ENCODE peak calls at places on chromosome 21, in ten cellular contexts. One of them, this sample, is unnamed.

GRCh38 chr21:20882462-20883415 is 115.5 kb upstream of the NCAM2 start:
- DNase-seq in stomach: peak; percentile 47
- DNase-seq in HFF-Myc: peak; percentile 11
- DNase-seq in transverse colon: peak; percentile 21
- DNase-seq in mesothelial cell of epicardium: no peak
- DNase-seq in mammary epithelial cell: no peak
- DNase-seq in WTC11: peak; percentile 47
- DNase-seq in uterus: no peak
- DNase-seq in CD4-positive, alpha-beta T cell: no peak
- DNase-seq in AG09319: no peak
- DNase-seq in this sample: no peak

GRCh38 chr21:24118738-24119470 is 1488.4 kb downstream of the MRPL39 start:
- DNase-seq in uterus: no peak
- DNase-seq in mesothelial cell of epicardium: no peak
- DNase-seq in transverse colon: no peak
- DNase-seq in stomach: no peak
- DNase-seq in AG09319: no peak
- DNase-seq in mammary epithelial cell: no peak
- DNase-seq in CD4-positive, alpha-beta T cell: no peak
- DNase-seq in WTC11: no peak
- DNase-seq in HFF-Myc: no peak
- DNase-seq in this sample: no peak

GRCh38 chr21:43307677-43308070 is 119.3 kb downstream of the SIK1 start:
- DNase-seq in AG09319: no peak
- DNase-seq in transverse colon: no peak
- DNase-seq in mesothelial cell of epicardium: no peak
- DNase-seq in mammary epithelial cell: no peak
- DNase-seq in CD4-positive, alpha-beta T cell: no peak
- DNase-seq in uterus: no peak
- DNase-seq in HFF-Myc: no peak
- DNase-seq in stomach: no peak
- DNase-seq in WTC11: no peak
- DNase-seq in this sample: no peak

GRCh38 chr21:29829514-29830255 is 110.1 kb downstream of the GRIK1 start:
- DNase-seq in mammary epithelial cell: peak; percentile 1
- DNase-seq in AG09319: no peak
- DNase-seq in CD4-positive, alpha-beta T cell: no peak
- DNase-seq in uterus: no peak
- DNase-seq in stomach: no peak
- DNase-seq in HFF-Myc: no peak
- DNase-seq in mesothelial cell of epicardium: no peak
- DNase-seq in WTC11: no peak
- DNase-seq in transverse colon: no peak
- DNase-seq in this sample: no peak

GRCh38 chr21:41564871-41565281 is 56.9 kb upstream of the TMPRSS2 start:
- DNase-seq in transverse colon: peak; percentile 72
- DNase-seq in stomach: peak; percentile 58
- DNase-seq in AG09319: peak; percentile 28
- DNase-seq in uterus: no peak
- DNase-seq in CD4-positive, alpha-beta T cell: no peak
- DNase-seq in WTC11: no peak
- DNase-seq in mesothelial cell of epicardium: no peak
- DNase-seq in mammary epithelial cell: peak; percentile 32
- DNase-seq in HFF-Myc: peak; percentile 96
- DNase-seq in this sample: peak; percentile 51

GRCh38 chr21:34809822-34810221 is 141.0 kb downstream of the CLIC6 start:
- DNase-seq in CD4-positive, alpha-beta T cell: no peak
- DNase-seq in stomach: no peak
- DNase-seq in uterus: no peak
- DNase-seq in HFF-Myc: no peak
- DNase-seq in mammary epithelial cell: no peak
- DNase-seq in WTC11: no peak
- DNase-seq in mesothelial cell of epicardium: no peak
- DNase-seq in transverse colon: no peak
- DNase-seq in AG09319: no peak
- DNase-seq in this sample: no peak

GRCh38 chr21:35559881-35560280 is 500.4 kb downstream of the SETD4 start:
- DNase-seq in HFF-Myc: no peak
- DNase-seq in stomach: no peak
- DNase-seq in transverse colon: no peak
- DNase-seq in mesothelial cell of epicardium: no peak
- DNase-seq in AG09319: no peak
- DNase-seq in mammary epithelial cell: no peak
- DNase-seq in CD4-positive, alpha-beta T cell: no peak
- DNase-seq in uterus: no peak
- DNase-seq in WTC11: no peak
- DNase-seq in this sample: no peak

GRCh38 chr21:36700961-36701911 is 2.3 kb downstream of the SIM2 start:
- DNase-seq in HFF-Myc: no peak
- DNase-seq in uterus: no peak
- DNase-seq in WTC11: peak; percentile 52
- DNase-seq in mesothelial cell of epicardium: no peak
- DNase-seq in transverse colon: no peak
- DNase-seq in AG09319: no peak
- DNase-seq in CD4-positive, alpha-beta T cell: no peak
- DNase-seq in stomach: no peak
- DNase-seq in mammary epithelial cell: no peak
- DNase-seq in this sample: no peak

DNA sequence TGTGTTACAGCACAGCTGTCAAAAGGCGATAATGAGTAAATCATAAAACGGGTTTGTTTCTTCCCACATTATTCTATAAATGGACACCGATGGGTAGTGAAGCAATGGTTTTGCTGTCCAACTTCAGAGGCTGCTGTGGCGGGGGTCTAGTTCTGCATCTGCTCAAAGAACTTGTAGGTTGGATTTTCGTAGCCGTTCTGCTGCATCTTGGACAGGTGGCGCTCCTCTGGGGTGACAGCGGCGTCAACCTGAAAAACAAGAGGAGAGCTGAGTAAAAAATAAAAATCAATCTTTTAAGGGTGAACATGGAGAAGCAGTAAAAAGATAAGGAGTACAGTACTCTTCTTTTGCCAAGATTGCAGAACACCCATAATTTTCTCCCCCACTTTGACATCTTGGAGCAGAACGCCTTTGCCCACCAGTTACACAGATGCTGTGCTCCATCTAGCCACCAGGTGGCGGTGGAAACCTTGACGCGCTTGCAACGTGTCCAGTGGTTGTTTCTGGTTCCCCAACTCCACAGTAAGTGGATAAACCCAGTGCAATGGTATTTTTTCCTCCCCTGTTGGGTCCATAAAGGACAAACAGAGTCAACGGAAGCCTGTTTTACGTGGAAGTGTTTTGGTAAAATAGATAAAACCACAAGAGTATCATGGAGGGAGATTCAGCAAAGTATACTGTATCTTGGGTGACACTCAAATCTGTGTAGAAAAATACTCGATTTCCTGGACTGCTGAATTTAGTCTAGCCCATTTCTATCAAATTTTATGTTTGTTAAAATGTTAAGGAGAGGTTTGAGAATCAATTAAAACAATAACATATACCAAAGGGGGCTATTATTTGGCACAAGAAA is 147.0 kb downstream of the GABPA start:
- DNase-seq in mammary epithelial cell: peak; percentile 26
- DNase-seq in AG09319: peak; percentile 15
- DNase-seq in stomach: peak; percentile 75
- DNase-seq in CD4-positive, alpha-beta T cell: peak; percentile 65
- DNase-seq in uterus: peak; percentile 64
- DNase-seq in mesothelial cell of epicardium: peak; percentile 27
- DNase-seq in HFF-Myc: peak; percentile 14
- DNase-seq in WTC11: peak; percentile 66
- DNase-seq in transverse colon: peak; percentile 69
- DNase-seq in this sample: peak; percentile 64
- TF ChIP-seq CTCF in mammary epithelial cell: peak; percentile 88
- TF ChIP-seq CTCF in AG09319: peak; percentile 98
- TF ChIP-seq CTCF in stomach: peak; percentile 93
- TF ChIP-seq CTCF in CD4-positive, alpha-beta T cell: peak; percentile 88
- TF ChIP-seq CTCF in uterus: peak; percentile 83
- TF ChIP-seq CTCF in mesothelial cell of epicardium: peak; percentile 86
- TF ChIP-seq CTCF in HFF-Myc: peak; percentile 97
- TF ChIP-seq CTCF in WTC11: peak; percentile 95
- TF ChIP-seq CTCF in transverse colon: peak; percentile 84
- TF ChIP-seq CTCF in this sample: peak; percentile 79

DNA sequence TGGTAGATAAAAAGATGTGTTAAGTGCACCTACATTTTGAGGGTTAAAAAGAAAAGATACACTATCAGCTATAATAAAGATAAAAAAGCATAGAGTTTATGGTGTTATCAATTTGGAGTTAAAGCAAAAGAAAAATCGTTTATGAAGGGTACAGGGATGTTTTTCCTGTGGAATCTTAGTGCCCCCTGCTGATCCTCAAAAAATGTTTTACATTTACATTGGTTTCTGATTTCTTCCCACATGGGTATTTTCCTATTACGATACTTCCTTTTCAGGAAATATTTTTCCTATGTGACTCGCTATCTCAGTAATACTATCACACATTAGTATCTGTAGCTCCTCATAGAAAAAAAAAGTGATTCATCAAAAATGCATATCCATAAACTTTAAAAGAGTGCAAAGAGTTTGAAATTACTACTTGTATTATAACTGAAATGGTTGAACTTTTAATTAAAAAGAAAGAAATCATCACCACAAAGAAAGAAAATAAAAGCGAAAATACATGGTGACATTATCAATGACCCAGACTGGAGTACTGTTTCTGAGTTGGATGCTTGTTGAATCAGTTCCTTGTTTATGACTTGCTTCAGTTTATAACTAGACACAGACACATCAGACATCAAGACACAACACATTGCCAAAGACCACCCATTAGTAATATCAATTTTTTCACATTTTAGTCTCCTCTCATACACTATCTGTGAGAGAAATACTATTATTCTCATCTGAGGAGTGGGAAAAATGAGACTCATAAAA is 293.2 kb downstream of the MRPL39 start:
- DNase-seq in HFF-Myc: no peak
- DNase-seq in mammary epithelial cell: no peak
- DNase-seq in WTC11: no peak
- DNase-seq in transverse colon: no peak
- DNase-seq in stomach: no peak
- DNase-seq in mesothelial cell of epicardium: no peak
- DNase-seq in CD4-positive, alpha-beta T cell: no peak
- DNase-seq in AG09319: peak; percentile 25
- DNase-seq in uterus: no peak
- DNase-seq in this sample: no peak
- TF ChIP-seq CTCF in HFF-Myc: no peak
- TF ChIP-seq CTCF in mammary epithelial cell: no peak
- TF ChIP-seq CTCF in WTC11: no peak
- TF ChIP-seq CTCF in transverse colon: no peak
- TF ChIP-seq CTCF in stomach: no peak
- TF ChIP-seq CTCF in mesothelial cell of epicardium: no peak
- TF ChIP-seq CTCF in CD4-positive, alpha-beta T cell: no peak
- TF ChIP-seq CTCF in AG09319: peak; percentile 51
- TF ChIP-seq CTCF in uterus: no peak
- TF ChIP-seq CTCF in this sample: no peak

GRCh38 chr21:33101300-33102005 is 31.5 kb downstream of the OLIG1 start:
- DNase-seq in CD4-positive, alpha-beta T cell: no peak
- DNase-seq in mammary epithelial cell: no peak
- DNase-seq in stomach: no peak
- DNase-seq in AG09319: no peak
- DNase-seq in uterus: no peak
- DNase-seq in HFF-Myc: no peak
- DNase-seq in WTC11: peak; percentile 32
- DNase-seq in transverse colon: no peak
- DNase-seq in mesothelial cell of epicardium: no peak
- DNase-seq in this sample: no peak
- TF ChIP-seq CTCF in CD4-positive, alpha-beta T cell: no peak
- TF ChIP-seq CTCF in mammary epithelial cell: no peak
- TF ChIP-seq CTCF in stomach: no peak
- TF ChIP-seq CTCF in AG09319: no peak
- TF ChIP-seq CTCF in uterus: no peak
- TF ChIP-seq CTCF in HFF-Myc: no peak
- TF ChIP-seq CTCF in WTC11: no peak
- TF ChIP-seq CTCF in transverse colon: no peak
- TF ChIP-seq CTCF in mesothelial cell of epicardium: no peak
- TF ChIP-seq CTCF in this sample: no peak

GRCh38 chr21:33299181-33299752 is 25.5 kb upstream of the IFNAR1 start:
- DNase-seq in mesothelial cell of epicardium: no peak
- DNase-seq in uterus: no peak
- DNase-seq in WTC11: no peak
- DNase-seq in stomach: no peak
- DNase-seq in AG09319: no peak
- DNase-seq in mammary epithelial cell: peak; percentile 52
- DNase-seq in transverse colon: peak; percentile 18
- DNase-seq in HFF-Myc: no peak
- DNase-seq in CD4-positive, alpha-beta T cell: no peak
- DNase-seq in this sample: no peak
- TF ChIP-seq CTCF in mesothelial cell of epicardium: no peak
- TF ChIP-seq CTCF in uterus: no peak
- TF ChIP-seq CTCF in WTC11: no peak
- TF ChIP-seq CTCF in stomach: no peak
- TF ChIP-seq CTCF in AG09319: no peak
- TF ChIP-seq CTCF in mammary epithelial cell: peak; percentile 46
- TF ChIP-seq CTCF in transverse colon: no peak
- TF ChIP-seq CTCF in HFF-Myc: no peak
- TF ChIP-seq CTCF in CD4-positive, alpha-beta T cell: no peak
- TF ChIP-seq CTCF in this sample: no peak

DNA sequence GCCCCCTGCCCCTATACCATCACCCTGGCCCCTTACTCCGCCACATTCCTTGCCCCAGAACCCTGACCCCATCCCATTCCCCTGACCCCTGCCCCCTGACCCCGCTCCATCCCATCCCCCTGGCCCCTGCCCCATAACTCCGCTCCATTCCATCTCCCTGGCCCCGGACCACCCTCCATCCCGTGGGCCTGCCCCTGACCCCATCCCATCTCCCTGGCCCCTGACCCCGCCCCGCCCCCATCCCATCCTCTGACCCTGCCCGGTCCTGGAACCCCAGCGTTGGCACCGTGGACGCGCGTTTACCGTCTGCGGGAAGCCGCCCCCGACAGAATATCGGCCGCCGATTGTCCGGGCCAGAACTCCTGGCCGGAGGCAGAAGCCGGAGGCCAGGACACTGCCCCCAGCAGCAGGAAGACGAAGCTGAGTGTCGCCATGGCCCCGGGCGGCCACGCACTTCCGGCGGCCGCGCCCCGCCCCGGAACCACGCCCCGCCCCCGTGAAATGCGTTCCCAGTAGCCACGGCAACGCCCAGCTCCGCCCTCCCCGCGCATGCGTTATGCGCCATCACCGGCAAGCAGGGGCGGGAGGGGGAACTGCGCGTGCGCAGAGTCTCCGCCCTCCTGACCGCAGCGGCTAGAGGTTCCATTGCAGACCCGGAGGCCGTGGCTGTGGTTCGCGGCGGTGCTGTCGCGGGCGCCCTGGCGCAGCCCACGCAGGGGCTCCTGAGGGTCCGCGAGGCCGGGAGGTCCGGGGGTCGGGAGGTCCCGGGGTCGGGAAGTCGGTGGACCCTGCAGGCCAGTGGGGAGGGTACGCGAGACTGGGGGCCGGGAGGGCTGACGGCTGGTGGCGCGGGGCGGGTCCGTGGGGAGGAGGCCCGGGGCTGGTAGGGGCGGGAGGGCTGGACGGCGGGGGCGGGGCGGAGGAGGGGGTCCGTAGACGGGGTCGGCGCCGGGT is at the start of gene POFUT2:
- DNase-seq in WTC11: peak; percentile 98
- DNase-seq in HFF-Myc: peak; percentile 80
- DNase-seq in transverse colon: peak; percentile 99
- DNase-seq in uterus: peak; percentile 96
- DNase-seq in mammary epithelial cell: peak; percentile 91
- DNase-seq in AG09319: peak; percentile 88
- DNase-seq in mesothelial cell of epicardium: peak; percentile 98
- DNase-seq in stomach: peak; percentile 99
- DNase-seq in CD4-positive, alpha-beta T cell: peak; percentile 100
- DNase-seq in this sample: peak; percentile 97
- TF ChIP-seq CTCF in WTC11: no peak
- TF ChIP-seq CTCF in HFF-Myc: no peak
- TF ChIP-seq CTCF in transverse colon: no peak
- TF ChIP-seq CTCF in uterus: peak; percentile 3
- TF ChIP-seq CTCF in mammary epithelial cell: no peak
- TF ChIP-seq CTCF in AG09319: no peak
- TF ChIP-seq CTCF in mesothelial cell of epicardium: no peak
- TF ChIP-seq CTCF in stomach: no peak
- TF ChIP-seq CTCF in CD4-positive, alpha-beta T cell: no peak
- TF ChIP-seq CTCF in this sample: no peak